ENCODE peak calls at places on chromosomes 12 and 14, in eight cellular contexts. One of them, this sample, is unnamed.

GRCh38 chr14:91223028-91223783 is 21.3 kb downstream of the GPR68 start:
- DNase-seq in upper lobe of right lung: no peak
- DNase-seq in MCF 10A: no peak
- DNase-seq in CD8-positive, alpha-beta T cell: no peak
- DNase-seq in progenitor cell of endocrine pancreas: no peak
- DNase-seq in cardiac fibroblast: peak
- DNase-seq in OCI-LY7: no peak
- DNase-seq in activated CD8-positive, alpha-beta T cell treated with anti-CD3 and anti-CD28 coated beads for 36 hours: peak
- DNase-seq in this sample: peak

GRCh38 chr12:19299765-19300164 is 139.5 kb upstream of the AEBP2 start:
- DNase-seq in upper lobe of right lung: no peak
- DNase-seq in cardiac fibroblast: peak
- DNase-seq in progenitor cell of endocrine pancreas: no peak
- DNase-seq in CD8-positive, alpha-beta T cell: no peak
- DNase-seq in activated CD8-positive, alpha-beta T cell treated with anti-CD3 and anti-CD28 coated beads for 36 hours: no peak
- DNase-seq in MCF 10A: peak
- DNase-seq in OCI-LY7: no peak
- DNase-seq in this sample: peak

GRCh38 chr12:58433969-58434368 is 486.3 kb downstream of the LRIG3 start:
- DNase-seq in activated CD8-positive, alpha-beta T cell treated with anti-CD3 and anti-CD28 coated beads for 36 hours: no peak
- DNase-seq in progenitor cell of endocrine pancreas: no peak
- DNase-seq in OCI-LY7: no peak
- DNase-seq in upper lobe of right lung: no peak
- DNase-seq in CD8-positive, alpha-beta T cell: no peak
- DNase-seq in MCF 10A: no peak
- DNase-seq in cardiac fibroblast: peak
- DNase-seq in this sample: peak

GRCh38 chr14:94394594-94395305 is 6.3 kb upstream of the SERPINA1 start:
- DNase-seq in cardiac fibroblast: peak
- DNase-seq in OCI-LY7: no peak
- DNase-seq in upper lobe of right lung: no peak
- DNase-seq in CD8-positive, alpha-beta T cell: no peak
- DNase-seq in MCF 10A: peak
- DNase-seq in activated CD8-positive, alpha-beta T cell treated with anti-CD3 and anti-CD28 coated beads for 36 hours: peak
- DNase-seq in progenitor cell of endocrine pancreas: no peak
- DNase-seq in this sample: peak

GRCh38 chr14:101400815-101401214 is 160.5 kb upstream of the DIO3 start:
- DNase-seq in progenitor cell of endocrine pancreas: no peak
- DNase-seq in MCF 10A: peak
- DNase-seq in CD8-positive, alpha-beta T cell: no peak
- DNase-seq in activated CD8-positive, alpha-beta T cell treated with anti-CD3 and anti-CD28 coated beads for 36 hours: no peak
- DNase-seq in OCI-LY7: no peak
- DNase-seq in upper lobe of right lung: no peak
- DNase-seq in cardiac fibroblast: peak
- DNase-seq in this sample: peak

GRCh38 chr12:62789856-62790255 is 145.1 kb downstream of the PPM1H start:
- DNase-seq in upper lobe of right lung: no peak
- DNase-seq in CD8-positive, alpha-beta T cell: no peak
- DNase-seq in MCF 10A: no peak
- DNase-seq in progenitor cell of endocrine pancreas: no peak
- DNase-seq in OCI-LY7: no peak
- DNase-seq in cardiac fibroblast: no peak
- DNase-seq in activated CD8-positive, alpha-beta T cell treated with anti-CD3 and anti-CD28 coated beads for 36 hours: no peak
- DNase-seq in this sample: no peak

GRCh38 chr12:122089080-122089479 is 10.5 kb downstream of the MLXIP start:
- DNase-seq in cardiac fibroblast: no peak
- DNase-seq in CD8-positive, alpha-beta T cell: no peak
- DNase-seq in progenitor cell of endocrine pancreas: no peak
- DNase-seq in MCF 10A: no peak
- DNase-seq in OCI-LY7: no peak
- DNase-seq in upper lobe of right lung: no peak
- DNase-seq in activated CD8-positive, alpha-beta T cell treated with anti-CD3 and anti-CD28 coated beads for 36 hours: no peak
- DNase-seq in this sample: no peak

GRCh38 chr12:116465892-116466291 is 93.3 kb upstream of the MAP1LC3B2 start:
- DNase-seq in MCF 10A: no peak
- DNase-seq in OCI-LY7: no peak
- DNase-seq in upper lobe of right lung: peak
- DNase-seq in CD8-positive, alpha-beta T cell: no peak
- DNase-seq in progenitor cell of endocrine pancreas: no peak
- DNase-seq in activated CD8-positive, alpha-beta T cell treated with anti-CD3 and anti-CD28 coated beads for 36 hours: no peak
- DNase-seq in cardiac fibroblast: no peak
- DNase-seq in this sample: no peak

GRCh38 chr14:44897844-44898151 is 63.9 kb downstream of the KLHL28 start:
- DNase-seq in cardiac fibroblast: peak
- DNase-seq in MCF 10A: peak
- DNase-seq in CD8-positive, alpha-beta T cell: no peak
- DNase-seq in upper lobe of right lung: no peak
- DNase-seq in progenitor cell of endocrine pancreas: no peak
- DNase-seq in activated CD8-positive, alpha-beta T cell treated with anti-CD3 and anti-CD28 coated beads for 36 hours: no peak
- DNase-seq in OCI-LY7: no peak
- DNase-seq in this sample: peak

GRCh38 chr14:78764645-78765044 is 594.5 kb downstream of the NRXN3 start:
- DNase-seq in progenitor cell of endocrine pancreas: no peak
- DNase-seq in upper lobe of right lung: no peak
- DNase-seq in activated CD8-positive, alpha-beta T cell treated with anti-CD3 and anti-CD28 coated beads for 36 hours: no peak
- DNase-seq in MCF 10A: no peak
- DNase-seq in CD8-positive, alpha-beta T cell: no peak
- DNase-seq in cardiac fibroblast: peak
- DNase-seq in OCI-LY7: no peak
- DNase-seq in this sample: no peak

GRCh38 chr12:3054993-3055711 is 22.0 kb upstream of the TSPAN9 start:
- DNase-seq in upper lobe of right lung: no peak
- DNase-seq in MCF 10A: no peak
- DNase-seq in CD8-positive, alpha-beta T cell: no peak
- DNase-seq in cardiac fibroblast: no peak
- DNase-seq in OCI-LY7: no peak
- DNase-seq in progenitor cell of endocrine pancreas: no peak
- DNase-seq in activated CD8-positive, alpha-beta T cell treated with anti-CD3 and anti-CD28 coated beads for 36 hours: no peak
- DNase-seq in this sample: peak

GRCh38 chr14:49893309-49894213 is 679 bp downstream of the ARF6 start:
- DNase-seq in OCI-LY7: peak
- DNase-seq in CD8-positive, alpha-beta T cell: peak
- DNase-seq in MCF 10A: peak
- DNase-seq in upper lobe of right lung: peak
- DNase-seq in cardiac fibroblast: peak
- DNase-seq in activated CD8-positive, alpha-beta T cell treated with anti-CD3 and anti-CD28 coated beads for 36 hours: peak
- DNase-seq in progenitor cell of endocrine pancreas: peak
- DNase-seq in this sample: no peak

GRCh38 chr14:55578511-55578910 is 1.5 kb upstream of the KTN1 start:
- DNase-seq in OCI-LY7: no peak
- DNase-seq in MCF 10A: no peak
- DNase-seq in cardiac fibroblast: no peak
- DNase-seq in activated CD8-positive, alpha-beta T cell treated with anti-CD3 and anti-CD28 coated beads for 36 hours: no peak
- DNase-seq in CD8-positive, alpha-beta T cell: no peak
- DNase-seq in progenitor cell of endocrine pancreas: no peak
- DNase-seq in upper lobe of right lung: no peak
- DNase-seq in this sample: peak

GRCh38 chr14:21069388-21070082 is 569 bp upstream of the ARHGEF40 start:
- DNase-seq in OCI-LY7: no peak
- DNase-seq in upper lobe of right lung: peak
- DNase-seq in progenitor cell of endocrine pancreas: no peak
- DNase-seq in activated CD8-positive, alpha-beta T cell treated with anti-CD3 and anti-CD28 coated beads for 36 hours: no peak
- DNase-seq in MCF 10A: no peak
- DNase-seq in cardiac fibroblast: peak
- DNase-seq in CD8-positive, alpha-beta T cell: no peak
- DNase-seq in this sample: no peak

GRCh38 chr14:53462931-53463778 is 310.0 kb upstream of the DDHD1 start:
- DNase-seq in OCI-LY7: no peak
- DNase-seq in cardiac fibroblast: no peak
- DNase-seq in MCF 10A: no peak
- DNase-seq in activated CD8-positive, alpha-beta T cell treated with anti-CD3 and anti-CD28 coated beads for 36 hours: no peak
- DNase-seq in progenitor cell of endocrine pancreas: no peak
- DNase-seq in CD8-positive, alpha-beta T cell: no peak
- DNase-seq in upper lobe of right lung: peak
- DNase-seq in this sample: no peak

GRCh38 chr14:105382343-105383082 is 15.8 kb upstream of the TEX22 start:
- DNase-seq in OCI-LY7: no peak
- DNase-seq in CD8-positive, alpha-beta T cell: no peak
- DNase-seq in cardiac fibroblast: no peak
- DNase-seq in MCF 10A: no peak
- DNase-seq in activated CD8-positive, alpha-beta T cell treated with anti-CD3 and anti-CD28 coated beads for 36 hours: no peak
- DNase-seq in upper lobe of right lung: no peak
- DNase-seq in progenitor cell of endocrine pancreas: no peak
- DNase-seq in this sample: no peak

GRCh38 chr12:127500513-127500912 is 766.5 kb upstream of the TMEM132C start:
- DNase-seq in CD8-positive, alpha-beta T cell: no peak
- DNase-seq in cardiac fibroblast: no peak
- DNase-seq in progenitor cell of endocrine pancreas: no peak
- DNase-seq in upper lobe of right lung: no peak
- DNase-seq in OCI-LY7: no peak
- DNase-seq in activated CD8-positive, alpha-beta T cell treated with anti-CD3 and anti-CD28 coated beads for 36 hours: no peak
- DNase-seq in MCF 10A: no peak
- DNase-seq in this sample: no peak

GRCh38 chr12:113980537-113981337 is 14.6 kb upstream of the RBM19 start:
- DNase-seq in upper lobe of right lung: no peak
- DNase-seq in progenitor cell of endocrine pancreas: peak
- DNase-seq in MCF 10A: peak
- DNase-seq in OCI-LY7: peak
- DNase-seq in activated CD8-positive, alpha-beta T cell treated with anti-CD3 and anti-CD28 coated beads for 36 hours: peak
- DNase-seq in CD8-positive, alpha-beta T cell: no peak
- DNase-seq in cardiac fibroblast: peak
- DNase-seq in this sample: peak

GRCh38 chr14:96627811-96628775 is 125.9 kb downstream of the PAPOLA start:
- DNase-seq in activated CD8-positive, alpha-beta T cell treated with anti-CD3 and anti-CD28 coated beads for 36 hours: no peak
- DNase-seq in cardiac fibroblast: no peak
- DNase-seq in OCI-LY7: no peak
- DNase-seq in upper lobe of right lung: no peak
- DNase-seq in CD8-positive, alpha-beta T cell: no peak
- DNase-seq in progenitor cell of endocrine pancreas: peak
- DNase-seq in MCF 10A: no peak
- DNase-seq in this sample: no peak
- TF ChIP-seq CTCF in activated CD8-positive, alpha-beta T cell treated with anti-CD3 and anti-CD28 coated beads for 36 hours: no peak
- TF ChIP-seq CTCF in cardiac fibroblast: no peak
- TF ChIP-seq CTCF in OCI-LY7: no peak
- TF ChIP-seq CTCF in upper lobe of right lung: no peak
- TF ChIP-seq CTCF in CD8-positive, alpha-beta T cell: no peak
- TF ChIP-seq CTCF in progenitor cell of endocrine pancreas: no peak
- TF ChIP-seq CTCF in MCF 10A: no peak
- TF ChIP-seq CTCF in this sample: no peak

GRCh38 chr12:26124491-26125450 is at the start of gene BHLHE41:
- DNase-seq in activated CD8-positive, alpha-beta T cell treated with anti-CD3 and anti-CD28 coated beads for 36 hours: peak
- DNase-seq in MCF 10A: peak
- DNase-seq in progenitor cell of endocrine pancreas: peak
- DNase-seq in CD8-positive, alpha-beta T cell: no peak
- DNase-seq in OCI-LY7: no peak
- DNase-seq in cardiac fibroblast: peak
- DNase-seq in upper lobe of right lung: peak
- DNase-seq in this sample: peak

GRCh38 chr12:26128180-26128579 is 3.3 kb upstream of the BHLHE41 start:
- DNase-seq in activated CD8-positive, alpha-beta T cell treated with anti-CD3 and anti-CD28 coated beads for 36 hours: no peak
- DNase-seq in MCF 10A: no peak
- DNase-seq in cardiac fibroblast: no peak
- DNase-seq in OCI-LY7: no peak
- DNase-seq in progenitor cell of endocrine pancreas: no peak
- DNase-seq in CD8-positive, alpha-beta T cell: no peak
- DNase-seq in upper lobe of right lung: no peak
- DNase-seq in this sample: peak

GRCh38 chr12:26125451-26126339 is 858 bp upstream of the BHLHE41 start:
- DNase-seq in activated CD8-positive, alpha-beta T cell treated with anti-CD3 and anti-CD28 coated beads for 36 hours: peak
- DNase-seq in upper lobe of right lung: peak
- DNase-seq in OCI-LY7: no peak
- DNase-seq in progenitor cell of endocrine pancreas: peak
- DNase-seq in cardiac fibroblast: peak
- DNase-seq in CD8-positive, alpha-beta T cell: no peak
- DNase-seq in MCF 10A: peak
- DNase-seq in this sample: peak

GRCh38 chr12:26127404-26127803 is 2.6 kb upstream of the BHLHE41 start:
- DNase-seq in CD8-positive, alpha-beta T cell: no peak
- DNase-seq in upper lobe of right lung: no peak
- DNase-seq in activated CD8-positive, alpha-beta T cell treated with anti-CD3 and anti-CD28 coated beads for 36 hours: no peak
- DNase-seq in cardiac fibroblast: no peak
- DNase-seq in progenitor cell of endocrine pancreas: no peak
- DNase-seq in OCI-LY7: no peak
- DNase-seq in MCF 10A: no peak
- DNase-seq in this sample: no peak

DNA sequence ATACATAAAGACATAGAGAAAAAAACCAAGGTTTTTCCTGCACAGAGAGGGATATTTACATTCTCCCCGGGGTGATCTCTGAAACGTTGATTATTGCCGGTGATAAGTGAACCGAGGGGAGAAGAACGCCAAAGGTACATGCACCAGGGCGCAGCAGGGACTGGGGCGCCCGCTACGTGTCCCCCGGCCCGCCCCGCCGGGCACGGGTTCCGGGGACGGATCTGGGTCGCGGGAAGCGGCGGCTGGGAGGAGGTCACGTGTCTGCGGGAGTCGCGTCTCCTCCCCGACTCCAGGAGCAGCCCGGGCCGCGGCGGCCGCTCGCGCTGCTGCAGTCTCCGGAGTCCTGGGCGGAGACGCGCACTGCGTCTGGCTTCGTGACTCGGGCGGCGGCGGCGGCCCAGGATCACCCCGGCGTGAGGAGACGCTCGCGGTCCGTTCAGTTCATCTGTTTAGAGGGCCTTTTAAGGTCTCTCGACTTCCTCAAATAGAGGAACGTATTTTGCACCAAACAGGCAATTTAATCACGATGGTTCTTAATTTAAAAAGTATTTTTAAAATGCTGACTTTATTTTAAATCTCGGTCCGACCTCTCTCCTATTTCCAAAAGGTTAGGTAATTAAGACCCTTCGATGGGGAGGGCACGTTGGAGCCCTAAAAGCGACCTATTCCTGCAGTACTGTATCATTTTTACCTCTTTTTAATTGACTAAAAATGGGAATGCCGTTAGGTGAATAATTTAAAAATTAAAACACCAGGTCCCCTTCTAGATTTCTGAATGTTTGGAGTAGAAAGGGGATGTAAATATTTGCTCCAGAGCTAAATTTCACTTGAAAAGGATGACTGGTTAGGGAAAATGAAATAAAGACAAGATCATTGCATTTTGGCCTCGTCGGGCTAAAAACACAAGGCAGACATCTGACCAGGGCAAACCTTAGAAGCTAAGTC is 1.8 kb upstream of the BHLHE41 start:
- DNase-seq in activated CD8-positive, alpha-beta T cell treated with anti-CD3 and anti-CD28 coated beads for 36 hours: peak
- DNase-seq in CD8-positive, alpha-beta T cell: no peak
- DNase-seq in progenitor cell of endocrine pancreas: peak
- DNase-seq in cardiac fibroblast: peak
- DNase-seq in OCI-LY7: no peak
- DNase-seq in upper lobe of right lung: peak
- DNase-seq in MCF 10A: peak
- DNase-seq in this sample: peak
- TF ChIP-seq CTCF in activated CD8-positive, alpha-beta T cell treated with anti-CD3 and anti-CD28 coated beads for 36 hours: no peak
- TF ChIP-seq CTCF in CD8-positive, alpha-beta T cell: no peak
- TF ChIP-seq CTCF in progenitor cell of endocrine pancreas: no peak
- TF ChIP-seq CTCF in cardiac fibroblast: no peak
- TF ChIP-seq CTCF in OCI-LY7: no peak
- TF ChIP-seq CTCF in upper lobe of right lung: no peak
- TF ChIP-seq CTCF in MCF 10A: no peak
- TF ChIP-seq CTCF in this sample: no peak

GRCh38 chr12:65903680-65904403 is 79.6 kb downstream of the HMGA2 start:
- DNase-seq in progenitor cell of endocrine pancreas: no peak
- DNase-seq in OCI-LY7: no peak
- DNase-seq in cardiac fibroblast: no peak
- DNase-seq in activated CD8-positive, alpha-beta T cell treated with anti-CD3 and anti-CD28 coated beads for 36 hours: no peak
- DNase-seq in upper lobe of right lung: no peak
- DNase-seq in CD8-positive, alpha-beta T cell: no peak
- DNase-seq in MCF 10A: no peak
- DNase-seq in this sample: no peak
- TF ChIP-seq CTCF in progenitor cell of endocrine pancreas: no peak
- TF ChIP-seq CTCF in OCI-LY7: no peak
- TF ChIP-seq CTCF in cardiac fibroblast: no peak
- TF ChIP-seq CTCF in activated CD8-positive, alpha-beta T cell treated with anti-CD3 and anti-CD28 coated beads for 36 hours: no peak
- TF ChIP-seq CTCF in upper lobe of right lung: no peak
- TF ChIP-seq CTCF in CD8-positive, alpha-beta T cell: no peak
- TF ChIP-seq CTCF in MCF 10A: no peak
- TF ChIP-seq CTCF in this sample: no peak

GRCh38 chr12:14365294-14366210 is at the start of gene ATF7IP:
- DNase-seq in cardiac fibroblast: peak
- DNase-seq in MCF 10A: peak
- DNase-seq in OCI-LY7: peak
- DNase-seq in progenitor cell of endocrine pancreas: peak
- DNase-seq in CD8-positive, alpha-beta T cell: peak
- DNase-seq in activated CD8-positive, alpha-beta T cell treated with anti-CD3 and anti-CD28 coated beads for 36 hours: peak
- DNase-seq in upper lobe of right lung: peak
- DNase-seq in this sample: peak
- TF ChIP-seq CTCF in cardiac fibroblast: peak
- TF ChIP-seq CTCF in MCF 10A: no peak
- TF ChIP-seq CTCF in OCI-LY7: peak
- TF ChIP-seq CTCF in progenitor cell of endocrine pancreas: peak
- TF ChIP-seq CTCF in CD8-positive, alpha-beta T cell: no peak
- TF ChIP-seq CTCF in activated CD8-positive, alpha-beta T cell treated with anti-CD3 and anti-CD28 coated beads for 36 hours: peak
- TF ChIP-seq CTCF in upper lobe of right lung: peak
- TF ChIP-seq CTCF in this sample: peak